ENCODE peak calls at places on chromosomes 2 and 18, in six cellular contexts. H, A, Q, S, J and M are unnamed samples.

GRCh38 chr2:216774620-216775019 is 79.3 kb upstream of the IGFBP5 start:
- DNase-seq in H (no peak), A (no peak), Q (no peak), S (peak; percentile 66), J (no peak), M (no peak)

GRCh38 chr2:112714836-112715631 is 5.8 kb upstream of the NT5DC4 start:
- DNase-seq in H (peak; percentile 58), A (no peak), Q (no peak), S (no peak), J (no peak), M (no peak)

GRCh38 chr2:200787351-200788128 is 24.2 kb upstream of the BZW1 start:
- DNase-seq in H (no peak), A (no peak), Q (no peak), S (peak; percentile 86), J (no peak), M (no peak)

GRCh38 chr18:32922951-32923430 is 150.2 kb upstream of the KLHL14 start:
- DNase-seq in H (no peak), A (no peak), Q (no peak), S (no peak), J (no peak), M (no peak)

GRCh38 chr2:52327641-52328040 is 1295.7 kb upstream of the NRXN1 start:
- DNase-seq in H (no peak), A (no peak), Q (no peak), S (no peak), J (no peak), M (no peak)

GRCh38 chr2:26706093-26706492 is 13.6 kb downstream of the KCNK3 start:
- DNase-seq in H (no peak), A (no peak), Q (no peak), S (no peak), J (no peak), M (no peak)

GRCh38 chr2:39631256-39631655 is 34.5 kb upstream of the TMEM178A start:
- DNase-seq in H (no peak), A (no peak), Q (no peak), S (no peak), J (no peak), M (no peak)

GRCh38 chr18:63082661-63083531 is 236.7 kb downstream of the BCL2 start:
- DNase-seq in H (no peak), A (no peak), Q (no peak), S (no peak), J (no peak), M (no peak)

GRCh38 chr2:69192176-69192945 is 179.4 kb downstream of the ANTXR1 start:
- DNase-seq in H (no peak), A (no peak), Q (no peak), S (no peak), J (no peak), M (no peak)

GRCh38 chr2:152046940-152047339 is 51.9 kb downstream of the CACNB4 start:
- DNase-seq in H (no peak), A (no peak), Q (no peak), S (no peak), J (no peak), M (no peak)

GRCh38 chr18:49098386-49098785 is 147.6 kb upstream of the SMAD7 start:
- DNase-seq in H (no peak), A (no peak), Q (peak; percentile 32), S (no peak), J (no peak), M (no peak)

GRCh38 chr2:81266106-81266505 is 961.6 kb upstream of the LRRTM1 start:
- DNase-seq in H (no peak), A (no peak), Q (peak; percentile 46), S (no peak), J (no peak), M (peak; percentile 8)

GRCh38 chr2:207825958-207826330 is 56.2 kb upstream of the FZD5 start:
- DNase-seq in H (peak; percentile 23), A (no peak), Q (no peak), S (no peak), J (no peak), M (no peak)